ENCODE peak calls at places on chromosomes 1 and 21, in four cellular contexts. One of them, this sample, is unnamed.

GRCh38 chr1:11384170-11384554 is 94.8 kb upstream of the DISP3 start:
- DNase-seq in sigmoid colon: no peak
- DNase-seq in spleen: no peak
- DNase-seq in fibroblast of lung: no peak
- DNase-seq in this sample: no peak

GRCh38 chr1:118333601-118334241 is 148.7 kb upstream of the SPAG17 start:
- DNase-seq in sigmoid colon: no peak
- DNase-seq in spleen: no peak
- DNase-seq in fibroblast of lung: no peak
- DNase-seq in this sample: no peak

GRCh38 chr21:25496825-25497482 is 110.3 kb downstream of the MRPL39 start:
- DNase-seq in sigmoid colon: no peak
- DNase-seq in spleen: no peak
- DNase-seq in fibroblast of lung: peak; percentile 74
- DNase-seq in this sample: no peak

GRCh38 chr1:199089393-199090122 is 450.7 kb downstream of the PTPRC start:
- DNase-seq in sigmoid colon: no peak
- DNase-seq in spleen: no peak
- DNase-seq in fibroblast of lung: no peak
- DNase-seq in this sample: no peak

GRCh38 chr1:90325165-90325564 is 330.3 kb downstream of the ZNF326 start:
- DNase-seq in sigmoid colon: no peak
- DNase-seq in spleen: no peak
- DNase-seq in fibroblast of lung: no peak
- DNase-seq in this sample: no peak

GRCh38 chr1:20307026-20307425 is 16.4 kb downstream of the VWA5B1 start:
- DNase-seq in sigmoid colon: no peak
- DNase-seq in spleen: no peak
- DNase-seq in fibroblast of lung: no peak
- DNase-seq in this sample: no peak

GRCh38 chr1:111274653-111275052 is 16.0 kb upstream of the CHIA start:
- DNase-seq in sigmoid colon: no peak
- DNase-seq in spleen: no peak
- DNase-seq in fibroblast of lung: no peak
- DNase-seq in this sample: no peak

GRCh38 chr1:234212764-234213406 is 160.4 kb upstream of the COA6 start:
- DNase-seq in sigmoid colon: no peak
- DNase-seq in spleen: no peak
- DNase-seq in fibroblast of lung: peak; percentile 3
- DNase-seq in this sample: no peak

GRCh38 chr1:157659576-157660247 is 40.9 kb downstream of the FCRL3 start:
- DNase-seq in sigmoid colon: no peak
- DNase-seq in spleen: no peak
- DNase-seq in fibroblast of lung: no peak
- DNase-seq in this sample: no peak

GRCh38 chr1:207867136-207868081 is 43.5 kb downstream of the CD34 start:
- DNase-seq in sigmoid colon: peak; percentile 85
- DNase-seq in spleen: peak; percentile 90
- DNase-seq in fibroblast of lung: peak; percentile 12
- DNase-seq in this sample: peak; percentile 80

GRCh38 chr1:233281711-233282581 is 13.6 kb downstream of the PCNX2 start:
- DNase-seq in sigmoid colon: no peak
- DNase-seq in spleen: no peak
- DNase-seq in fibroblast of lung: peak; percentile 51
- DNase-seq in this sample: no peak

GRCh38 chr1:68484618-68485017 is 12.3 kb downstream of the DEPDC1 start:
- DNase-seq in sigmoid colon: no peak
- DNase-seq in spleen: no peak
- DNase-seq in fibroblast of lung: no peak
- DNase-seq in this sample: no peak

GRCh38 chr1:62991152-62991551 is 207.2 kb downstream of the ATG4C start:
- DNase-seq in sigmoid colon: no peak
- DNase-seq in spleen: no peak
- DNase-seq in fibroblast of lung: no peak
- DNase-seq in this sample: no peak

GRCh38 chr1:30388386-30388785 is 335.0 kb downstream of the MATN1 start:
- DNase-seq in sigmoid colon: peak; percentile 30
- DNase-seq in spleen: peak; percentile 19
- DNase-seq in fibroblast of lung: no peak
- DNase-seq in this sample: no peak

GRCh38 chr1:98210064-98210463 is 289.2 kb upstream of the DPYD start:
- DNase-seq in sigmoid colon: no peak
- DNase-seq in spleen: no peak
- DNase-seq in fibroblast of lung: peak; percentile 60
- DNase-seq in this sample: no peak

GRCh38 chr1:96559707-96560588 is 161.6 kb upstream of the PTBP2 start:
- DNase-seq in sigmoid colon: peak; percentile 87
- DNase-seq in spleen: no peak
- DNase-seq in fibroblast of lung: peak; percentile 98
- DNase-seq in this sample: no peak

GRCh38 chr1:109622103-109622892 is 2.7 kb downstream of the AMPD2 start:
- DNase-seq in sigmoid colon: no peak
- DNase-seq in spleen: no peak
- DNase-seq in fibroblast of lung: no peak
- DNase-seq in this sample: no peak

GRCh38 chr1:228291906-228292608 is 84.2 kb downstream of the OBSCN start:
- DNase-seq in sigmoid colon: no peak
- DNase-seq in spleen: peak; percentile 33
- DNase-seq in fibroblast of lung: no peak
- DNase-seq in this sample: peak; percentile 49

GRCh38 chr1:91383461-91383860 is 21.2 kb downstream of the HFM1 start:
- DNase-seq in sigmoid colon: no peak
- DNase-seq in spleen: no peak
- DNase-seq in fibroblast of lung: peak; percentile 73
- DNase-seq in this sample: no peak

GRCh38 chr1:172940170-172940855 is 110.4 kb downstream of the TNFSF18 start:
- DNase-seq in sigmoid colon: no peak
- DNase-seq in spleen: no peak
- DNase-seq in fibroblast of lung: peak; percentile 70
- DNase-seq in this sample: no peak

GRCh38 chr1:200250469-200250868 is 159.4 kb downstream of the ZNF281 start:
- DNase-seq in sigmoid colon: no peak
- DNase-seq in spleen: no peak
- DNase-seq in fibroblast of lung: no peak
- DNase-seq in this sample: no peak

GRCh38 chr1:9629445-9630201 is 21.9 kb upstream of the PIK3CD start:
- DNase-seq in sigmoid colon: no peak
- DNase-seq in spleen: peak; percentile 98
- DNase-seq in fibroblast of lung: no peak
- DNase-seq in this sample: peak; percentile 87
- H3K4me3 ChIP-seq in sigmoid colon: no peak overlapping the region
- H3K4me3 ChIP-seq in spleen: peak overlapping the region; percentile 45
- H3K4me3 ChIP-seq in fibroblast of lung: no peak overlapping the region
- H3K4me3 ChIP-seq in this sample: peak overlapping the region; percentile 34

GRCh38 chr1:206559661-206559995 is 52.3 kb downstream of the RASSF5 start:
- DNase-seq in sigmoid colon: no peak
- DNase-seq in spleen: no peak
- DNase-seq in fibroblast of lung: no peak
- DNase-seq in this sample: no peak

GRCh38 chr1:206556047-206556747 is 48.9 kb downstream of the RASSF5 start:
- DNase-seq in sigmoid colon: no peak
- DNase-seq in spleen: no peak
- DNase-seq in fibroblast of lung: no peak
- DNase-seq in this sample: no peak

GRCh38 chr1:206556748-206557635 is 49.7 kb downstream of the RASSF5 start:
- DNase-seq in sigmoid colon: peak; percentile 85
- DNase-seq in spleen: peak; percentile 99
- DNase-seq in fibroblast of lung: peak; percentile 21
- DNase-seq in this sample: peak; percentile 96

GRCh38 chr1:206558794-206559660 is 51.7 kb downstream of the RASSF5 start:
- DNase-seq in sigmoid colon: no peak
- DNase-seq in spleen: no peak
- DNase-seq in fibroblast of lung: no peak
- DNase-seq in this sample: no peak

DNA sequence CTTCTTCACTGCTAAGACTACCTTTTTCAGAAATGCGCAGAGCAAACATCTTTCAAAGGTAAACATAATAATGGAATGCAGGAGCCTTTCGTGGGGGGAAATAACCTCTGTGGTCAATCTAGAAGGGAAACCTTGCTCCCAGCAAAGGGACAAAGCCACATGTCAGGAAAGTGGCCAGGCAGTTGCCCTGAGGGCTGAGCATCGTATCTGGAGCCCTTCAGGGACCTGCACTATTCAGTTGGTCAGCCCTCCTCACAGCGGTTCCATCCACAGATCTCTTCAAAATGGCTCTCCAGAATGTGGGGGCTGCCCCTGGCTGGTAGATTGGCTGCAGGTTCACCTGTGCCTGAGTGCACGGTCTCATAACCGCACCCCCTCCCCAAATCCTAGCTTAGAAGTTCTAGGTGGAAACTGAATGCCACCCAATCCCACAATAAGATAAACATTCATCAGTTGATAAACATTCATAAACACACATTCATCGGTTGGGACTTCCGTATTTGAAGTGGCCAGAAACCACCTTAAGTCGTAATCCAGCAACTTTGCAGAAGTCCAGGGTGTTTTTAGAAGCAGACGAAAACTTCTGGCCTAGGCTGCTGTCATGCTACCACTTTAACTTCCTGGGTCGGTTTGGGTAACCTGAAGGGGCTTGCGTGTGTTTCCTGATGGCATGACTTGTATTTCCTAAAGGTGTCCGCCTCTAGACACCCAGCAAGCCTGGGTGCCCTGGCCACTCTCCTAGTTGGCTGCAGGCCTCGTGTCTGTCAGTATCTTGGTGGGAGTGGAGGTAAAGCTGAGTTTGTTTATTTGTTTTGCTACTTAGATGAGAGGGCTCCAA is 50.5 kb downstream of the RASSF5 start:
- DNase-seq in sigmoid colon: no peak
- DNase-seq in spleen: peak; percentile 86
- DNase-seq in fibroblast of lung: no peak
- DNase-seq in this sample: no peak
- H3K4me1 ChIP-seq in sigmoid colon: peaks cover 47% of the 10 kb centered on the region
- H3K4me1 ChIP-seq in spleen: peaks cover 59% of the 10 kb centered on the region
- H3K4me1 ChIP-seq in fibroblast of lung: no peaks in the 10 kb centered on the region
- H3K4me1 ChIP-seq in this sample: peaks cover 55% of the 10 kb centered on the region

DNA sequence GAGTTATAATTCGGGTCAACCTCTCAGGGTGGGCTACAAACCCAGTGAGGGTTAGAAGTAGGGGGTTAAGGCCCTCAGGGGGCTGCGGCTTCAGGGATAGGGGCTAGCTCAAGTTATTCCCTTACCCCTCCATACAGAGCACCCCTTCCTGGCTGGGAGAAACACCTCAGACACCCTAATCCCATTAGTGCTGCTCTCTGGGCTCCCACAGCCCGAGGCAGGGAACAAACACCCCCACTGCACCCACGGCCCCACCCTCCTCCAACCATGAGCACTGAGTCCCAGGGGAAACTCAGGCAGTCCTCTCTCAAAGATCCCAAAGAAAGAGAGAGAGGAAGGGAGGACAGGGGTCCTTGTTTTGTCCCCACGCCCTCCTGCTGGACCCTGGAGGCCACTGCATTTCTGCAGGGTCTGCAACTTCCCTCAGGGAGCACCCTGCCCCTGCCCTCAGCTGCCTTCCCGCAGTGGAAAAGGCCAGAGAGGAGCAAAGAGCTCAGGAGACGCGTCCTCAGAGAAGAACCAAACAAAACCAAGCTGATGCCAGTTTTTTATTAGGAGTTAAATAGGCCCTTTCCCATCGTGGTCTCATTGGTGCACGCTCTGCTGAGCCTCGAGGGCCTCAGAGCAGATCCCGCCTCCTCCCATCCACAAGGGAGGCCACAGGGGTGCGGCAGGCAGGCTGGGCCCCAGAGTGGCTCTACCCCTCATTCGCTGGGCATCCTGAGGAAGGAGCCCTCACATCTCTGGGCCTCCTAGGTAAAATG is 1.4 kb upstream of the S100A4 start:
- DNase-seq in sigmoid colon: no peak
- DNase-seq in spleen: peak; percentile 68
- DNase-seq in fibroblast of lung: no peak
- DNase-seq in this sample: peak; percentile 12
- H3K4me3 ChIP-seq in sigmoid colon: no peak overlapping the region
- H3K4me3 ChIP-seq in spleen: no peak overlapping the region
- H3K4me3 ChIP-seq in fibroblast of lung: peak overlapping the region; percentile 14
- H3K4me3 ChIP-seq in this sample: no peak overlapping the region

DNA sequence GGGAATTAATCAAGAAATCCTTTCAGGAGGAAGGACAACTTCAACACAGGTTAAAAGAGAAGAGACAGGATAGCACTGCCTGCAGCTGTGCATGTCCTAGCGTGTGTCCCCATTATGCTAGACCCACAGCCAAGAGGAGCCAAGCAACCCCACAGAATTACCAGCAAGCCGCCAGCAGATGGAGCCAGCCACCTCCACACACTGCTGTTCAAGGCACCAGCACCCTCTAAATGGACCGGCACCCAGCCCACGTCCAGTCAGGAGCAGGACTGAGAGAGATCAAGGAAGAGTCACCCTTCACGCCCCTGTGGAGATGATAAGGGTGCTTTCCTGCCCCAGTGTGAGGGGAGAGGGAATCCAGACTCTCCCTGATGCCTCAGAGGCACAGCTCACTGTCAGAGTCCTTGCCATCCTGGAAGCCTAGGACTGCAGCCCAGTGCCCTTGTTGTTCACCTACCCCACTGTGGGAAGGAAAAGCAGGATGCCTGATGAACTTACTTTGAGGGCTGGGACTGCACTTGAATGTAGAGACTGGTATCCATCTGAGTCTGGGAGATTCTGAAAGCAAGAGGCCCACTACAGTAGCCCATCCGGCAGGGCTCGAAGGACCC is 37.1 kb upstream of the CTTNBP2NL start:
- DNase-seq in sigmoid colon: peak; percentile 93
- DNase-seq in spleen: peak; percentile 83
- DNase-seq in fibroblast of lung: peak; percentile 63
- DNase-seq in this sample: peak; percentile 88
- H3K4me1 ChIP-seq in sigmoid colon: peaks cover 31% of the 10 kb centered on the region
- H3K4me1 ChIP-seq in spleen: no peaks in the 10 kb centered on the region
- H3K4me1 ChIP-seq in fibroblast of lung: peaks cover 15% of the 10 kb centered on the region
- H3K4me1 ChIP-seq in this sample: peaks cover 28% of the 10 kb centered on the region

DNA sequence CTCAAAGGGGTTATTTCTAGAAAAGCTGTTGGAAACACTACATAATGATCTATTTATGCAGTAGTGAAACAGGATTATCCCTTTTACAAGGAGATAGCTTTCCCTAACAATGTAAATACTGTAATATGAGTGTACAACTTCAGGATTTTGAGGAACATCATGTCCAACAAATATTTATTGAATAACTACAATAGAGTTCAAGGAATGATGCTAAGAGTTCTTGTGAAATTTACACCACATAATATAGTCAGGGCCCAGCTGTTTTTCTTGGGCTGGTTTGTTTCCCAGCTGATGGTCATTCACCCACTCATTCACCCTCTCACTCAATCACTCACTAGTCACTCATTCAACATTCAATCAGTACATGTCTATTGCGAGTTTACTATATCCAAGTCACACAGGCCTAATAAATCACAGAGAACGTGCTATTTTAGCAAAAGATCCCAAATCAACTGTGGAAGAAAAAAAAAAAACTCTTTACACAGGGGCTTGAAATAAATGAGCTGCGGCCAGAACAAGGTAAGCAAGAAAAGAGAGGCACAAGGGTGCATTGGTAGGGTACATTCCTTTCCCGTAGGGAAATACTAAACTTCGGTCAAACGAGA is 12.2 kb upstream of the LYPLAL1 start:
- DNase-seq in sigmoid colon: no peak
- DNase-seq in spleen: no peak
- DNase-seq in fibroblast of lung: peak; percentile 65
- DNase-seq in this sample: no peak
- H3K4me3 ChIP-seq in sigmoid colon: no peak overlapping the region
- H3K4me3 ChIP-seq in spleen: no peak overlapping the region
- H3K4me3 ChIP-seq in fibroblast of lung: no peak overlapping the region
- H3K4me3 ChIP-seq in this sample: no peak overlapping the region